ENCODE peak calls at places on chromosome 22, in five cellular contexts. V is PC-3, W is psoas muscle, R is uterus, X is keratinocyte. I is an unnamed sample.

GRCh38 chr22:26485013-26485412 is 1.3 kb downstream of the SRRD start:
- DNase-seq in V (no peak), R (no peak), W (no peak), X (no peak), I (no peak)

GRCh38 chr22:40603088-40603605 is 33.4 kb downstream of the MRTFA start:
- DNase-seq in X (no peak), V (peak), W (no peak), R (no peak), I (no peak)

GRCh38 chr22:50691521-50691920 is 18.9 kb downstream of the SHANK3 start:
- DNase-seq in V (peak), R (no peak), X (no peak), W (no peak), I (no peak)

GRCh38 chr22:30196141-30196866 is 50.3 kb downstream of the LIF start:
- DNase-seq in R (peak), X (peak), V (peak), W (peak), I (peak)

GRCh38 chr22:40345801-40346177 is 511 bp upstream of the ADSL start:
- DNase-seq in V (peak), R (no peak), X (no peak), W (peak), I (no peak)

GRCh38 chr22:29315286-29316195 is at the start of gene RASL10A:
- DNase-seq in R (no peak), V (no peak), W (peak), X (no peak), I (no peak)

GRCh38 chr22:41041532-41041931 is 50.9 kb upstream of the EP300 start:
- DNase-seq in V (no peak), W (no peak), X (no peak), R (no peak), I (no peak)

GRCh38 chr22:35627267-35628041 is 10.3 kb upstream of the MB start:
- DNase-seq in R (peak), X (peak), V (peak), W (peak), I (peak)

GRCh38 chr22:24230911-24231656 is 13.8 kb downstream of the GGT5 start:
- DNase-seq in W (peak), R (no peak), V (no peak), X (no peak), I (no peak)
- H3K27ac ChIP-seq in W (no peak), R (no peak), V (no peak), X (no peak), I (no peak)

GRCh38 chr22:43885319-43885671 is 6.5 kb downstream of the PNPLA5 start:
- DNase-seq in R (no peak), V (no peak), X (no peak), W (no peak), I (no peak)
- TF ChIP-seq CTCF in R (no peak), V (no peak), X (no peak), W (no peak), I (no peak)

GRCh38 chr22:33167998-33168397 is 109.8 kb upstream of the SYN3 start:
- DNase-seq in R (no peak), V (no peak), W (no peak), X (no peak), I (no peak)
- H3K27ac ChIP-seq in R (no peak), V (no peak), W (no peak), X (no peak), I (no peak)

GRCh38 chr22:20176421-20177060 is 25.7 kb upstream of the CCDC188 start:
- DNase-seq in R (no peak), X (no peak), V (no peak), W (no peak), I (no peak)

GRCh38 chr22:20178922-20179227 is 28.0 kb upstream of the CCDC188 start:
- DNase-seq in R (no peak), V (no peak), W (no peak), X (no peak), I (no peak)

GRCh38 chr22:20179455-20180244 is 28.8 kb upstream of the CCDC188 start:
- DNase-seq in R (no peak), V (no peak), W (no peak), X (no peak), I (no peak)

GRCh38 chr22:20177217-20177911 is 26.5 kb upstream of the CCDC188 start:
- DNase-seq in W (no peak), X (no peak), V (no peak), R (no peak), I (no peak)

DNA sequence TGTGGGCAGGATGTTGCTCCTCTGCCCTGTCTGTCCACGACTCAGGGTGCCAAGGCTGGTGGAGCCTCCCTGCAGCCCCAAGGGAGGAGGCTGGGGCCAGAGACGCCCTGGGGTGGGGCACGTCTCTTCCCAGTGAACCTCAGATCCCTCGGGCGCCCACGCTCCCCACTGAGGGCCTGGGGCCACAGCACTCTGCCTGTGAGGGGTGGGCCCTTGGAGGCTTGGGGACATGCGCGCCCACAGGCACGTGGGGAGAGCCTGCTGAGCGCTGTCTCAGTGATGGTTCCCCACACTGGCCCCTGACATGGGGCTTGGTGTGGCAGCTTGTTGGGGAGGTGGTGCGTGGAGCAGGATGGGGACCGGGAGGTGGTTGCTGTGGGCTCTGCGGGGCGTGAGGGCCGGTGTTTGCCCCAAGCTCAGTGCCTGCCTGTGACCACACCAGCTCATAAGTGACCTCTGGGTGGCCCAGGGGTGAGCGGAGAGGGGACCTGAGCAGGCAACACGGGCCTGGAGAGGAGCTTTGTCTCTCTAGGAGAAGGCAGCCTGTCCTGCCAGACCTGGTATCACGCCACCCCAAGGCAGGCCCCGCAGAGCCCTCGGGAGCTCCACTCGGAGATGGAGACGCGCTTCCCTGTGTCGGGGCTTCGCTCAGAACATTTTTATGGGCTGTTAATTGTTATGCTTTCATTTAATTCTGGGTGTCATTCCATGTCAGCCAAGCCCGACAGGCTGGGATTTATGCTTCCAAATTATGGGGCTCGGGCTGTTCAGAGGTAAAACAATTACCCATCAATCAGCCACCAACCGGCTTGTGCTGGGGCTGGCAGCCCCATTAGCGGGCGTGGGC is 27.4 kb upstream of the CCDC188 start:
- DNase-seq in V (no peak), R (no peak), X (no peak), W (no peak), I (no peak)
- TF ChIP-seq CTCF in V (no peak), R (no peak), X (no peak), W (no peak), I (no peak)

GRCh38 chr22:38215156-38216038 is 13.6 kb downstream of the MAFF start:
- DNase-seq in X (no peak), W (no peak), V (no peak), R (no peak), I (no peak)

GRCh38 chr22:38212442-38212841 is 10.6 kb downstream of the MAFF start:
- DNase-seq in X (no peak), R (no peak), V (no peak), W (no peak), I (no peak)

GRCh38 chr22:38213319-38214247 is 11.8 kb downstream of the MAFF start:
- DNase-seq in W (no peak), X (no peak), R (no peak), V (no peak), I (no peak)

GRCh38 chr22:38211556-38211955 is 9.8 kb downstream of the MAFF start:
- DNase-seq in X (no peak), R (no peak), W (no peak), V (no peak), I (no peak)

DNA sequence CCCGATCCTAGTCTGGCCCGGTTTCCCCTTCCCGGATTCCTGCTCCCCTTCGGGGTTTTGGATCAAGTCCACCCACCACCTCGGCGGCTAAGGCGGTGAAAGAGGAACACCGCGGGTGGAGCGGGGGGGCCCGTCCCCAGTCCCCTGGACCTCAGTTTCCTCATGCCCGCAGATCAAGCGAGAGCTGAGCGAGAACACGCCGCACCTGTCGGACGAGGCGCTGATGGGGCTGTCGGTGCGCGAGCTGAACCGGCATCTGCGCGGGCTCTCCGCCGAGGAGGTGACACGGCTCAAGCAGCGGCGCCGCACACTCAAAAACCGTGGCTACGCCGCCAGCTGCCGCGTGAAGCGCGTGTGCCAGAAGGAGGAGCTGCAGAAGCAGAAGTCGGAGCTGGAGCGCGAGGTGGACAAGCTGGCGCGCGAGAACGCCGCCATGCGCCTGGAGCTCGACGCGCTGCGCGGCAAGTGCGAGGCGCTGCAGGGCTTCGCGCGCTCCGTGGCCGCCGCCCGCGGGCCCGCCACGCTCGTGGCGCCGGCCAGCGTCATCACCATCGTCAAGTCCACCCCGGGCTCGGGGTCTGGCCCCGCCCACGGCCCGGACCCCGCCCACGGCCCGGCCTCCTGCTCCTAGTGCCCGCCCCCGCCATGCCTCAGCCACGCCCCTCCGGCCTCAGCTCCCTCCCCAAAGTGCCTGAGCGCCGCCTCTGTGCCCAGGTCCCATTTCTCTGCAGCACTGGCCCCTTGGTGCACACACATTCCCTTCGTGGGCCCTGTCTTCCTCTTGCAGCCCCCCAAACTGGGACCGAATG is 12.7 kb downstream of the MAFF start:
- DNase-seq in W (peak), X (no peak), V (no peak), R (peak), I (peak)
- H3K27ac ChIP-seq in W (peak), X (no peak), V (no peak), R (peak), I (peak)

DNA sequence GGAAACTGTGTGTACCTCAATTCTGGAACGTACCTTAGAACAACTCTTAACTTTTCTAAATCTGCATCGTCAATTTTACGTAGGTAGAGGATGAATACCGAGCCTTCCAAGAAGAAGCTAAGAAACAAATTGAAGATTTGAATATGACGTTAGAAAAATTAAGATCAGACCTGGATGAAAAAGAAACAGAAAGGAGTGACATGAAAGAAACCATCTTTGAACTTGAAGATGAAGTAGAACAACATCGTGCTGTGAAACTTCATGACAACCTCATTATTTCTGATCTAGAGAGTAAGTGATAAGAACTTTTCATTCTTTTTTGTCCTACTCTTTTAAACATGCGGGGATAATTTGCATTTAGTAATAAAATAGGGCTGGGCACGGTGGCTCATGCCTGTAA is 53.5 kb downstream of the SPECC1L start:
- DNase-seq in W (no peak), R (no peak), X (no peak), V (no peak), I (no peak)
- TF ChIP-seq CTCF in W (no peak), R (no peak), X (no peak), V (no peak), I (no peak)

GRCh38 chr22:37310075-37310606 is 27.8 kb downstream of the CYTH4 start:
- DNase-seq in W (no peak), V (no peak), R (no peak), X (no peak), I (no peak)
- H3K27ac ChIP-seq in W (no peak), V (no peak), R (no peak), X (no peak), I (no peak)

GRCh38 chr22:20267441-20268288 is 453 bp downstream of the RTN4R start:
- DNase-seq in X (no peak), R (no peak), V (peak), W (no peak), I (no peak)
- TF ChIP-seq CTCF in X (no peak), R (no peak), V (no peak), W (no peak), I (no peak)

GRCh38 chr22:17905445-17905844 is 118.9 kb downstream of the MICAL3 start:
- DNase-seq in R (no peak), V (no peak), W (no peak), X (no peak), I (no peak)
- H3K27ac ChIP-seq in R (no peak), V (no peak), W (peak), X (no peak), I (peak)

GRCh38 chr22:45585946-45586540 is 83.4 kb downstream of the FBLN1 start:
- DNase-seq in X (no peak), R (no peak), W (peak), V (no peak), I (no peak)

GRCh38 chr22:45583504-45583903 is 80.8 kb downstream of the FBLN1 start:
- DNase-seq in R (no peak), W (no peak), V (no peak), X (no peak), I (no peak)

GRCh38 chr22:45584121-45584570 is 81.5 kb downstream of the FBLN1 start:
- DNase-seq in X (no peak), V (no peak), W (peak), R (no peak), I (no peak)

GRCh38 chr22:45585437-45585755 is 82.7 kb downstream of the FBLN1 start:
- DNase-seq in R (no peak), X (no peak), V (no peak), W (peak), I (no peak)

DNA sequence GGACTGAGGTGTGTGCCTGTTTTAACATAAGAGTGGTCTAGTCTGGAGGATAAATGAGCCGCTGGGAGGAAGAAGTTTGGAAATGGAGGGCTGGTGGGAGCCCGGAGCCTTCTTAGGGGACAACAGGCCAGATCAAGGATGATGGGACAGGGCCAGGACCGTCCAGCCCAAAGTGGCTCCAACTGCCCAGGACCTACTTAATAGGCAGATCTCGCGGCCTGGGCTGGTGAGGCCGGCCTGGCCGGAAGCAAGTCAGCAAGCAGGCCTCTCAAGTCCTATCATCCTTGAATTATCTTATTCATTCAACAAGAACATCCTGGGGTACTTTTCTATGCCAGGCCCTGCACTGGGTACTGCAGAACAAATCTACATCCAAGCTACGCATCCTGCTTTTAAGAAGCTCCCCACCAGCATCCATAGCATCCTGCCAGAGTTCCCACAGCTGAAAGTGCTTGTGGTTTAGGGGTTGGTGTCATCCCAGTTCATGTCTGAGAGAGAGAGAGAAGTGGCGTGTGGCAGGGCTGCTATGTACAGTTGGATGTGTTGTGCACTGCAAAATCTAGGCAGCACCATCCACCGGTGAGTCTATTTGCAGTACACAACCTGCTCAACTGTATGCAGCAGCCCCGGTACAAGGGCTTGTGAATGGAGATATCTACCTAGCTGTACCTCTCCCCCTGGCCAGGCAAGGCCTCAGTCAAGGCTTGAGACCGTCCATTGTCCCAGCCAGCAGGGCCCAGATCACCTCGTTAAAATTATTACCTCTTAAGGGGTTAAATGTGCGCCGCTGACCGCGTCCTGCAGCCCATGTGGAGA is 82.1 kb downstream of the FBLN1 start:
- DNase-seq in W (peak), V (no peak), R (no peak), X (no peak), I (no peak)
- TF ChIP-seq CTCF in W (no peak), V (no peak), R (no peak), X (no peak), I (no peak)

I was measured in heart left ventricle.